ENCODE peak calls at places on chromosomes 2 and 18, in five cellular contexts. H is HCT116, L is neuronal stem cell, A is astrocyte, C is endothelial cell of umbilical vein. S is an unnamed sample.

GRCh38 chr2:72993147-72993546 is 75.8 kb downstream of the EMX1 start:
- DNase-seq in H (peak), L (peak), A (no peak), C (peak), S (peak)

GRCh38 chr2:163717993-163718680 is 17.7 kb downstream of the FIGN start:
- DNase-seq in H (no peak), L (no peak), A (no peak), C (no peak), S (no peak)

GRCh38 chr18:50107468-50107867 is 87.5 kb downstream of the MYO5B start:
- DNase-seq in H (no peak), L (no peak), A (no peak), C (no peak), S (no peak)

GRCh38 chr2:171985076-171985475 is 14.7 kb upstream of the METAP1D start:
- DNase-seq in H (no peak), L (no peak), A (peak), C (no peak), S (no peak)

GRCh38 chr2:177242136-177242987 is 22.2 kb downstream of the NFE2L2 start:
- DNase-seq in H (peak), L (no peak), A (peak), C (peak), S (no peak)

GRCh38 chr2:129233751-129234406 is 745.6 kb upstream of the RAB6C start:
- DNase-seq in H (no peak), L (peak), A (no peak), C (no peak), S (peak)

GRCh38 chr18:22703883-22704626 is 229.1 kb upstream of the RBBP8 start:
- DNase-seq in H (peak), L (peak), A (peak), C (peak), S (peak)

GRCh38 chr2:9030882-9031645 is 27.6 kb upstream of the MBOAT2 start:
- DNase-seq in H (no peak), L (no peak), A (peak), C (peak), S (no peak)

GRCh38 chr18:36769611-36770314 is 59.0 kb downstream of the TPGS2 start:
- DNase-seq in H (peak), L (peak), A (no peak), C (no peak), S (peak)

GRCh38 chr2:17107875-17108274 is 410.4 kb downstream of the RAD51AP2 start:
- DNase-seq in H (no peak), L (no peak), A (no peak), C (no peak), S (no peak)

GRCh38 chr2:159807183-159808037 is 9.4 kb upstream of the CD302 start:
- DNase-seq in H (peak), L (peak), A (peak), C (peak), S (peak)

DNA sequence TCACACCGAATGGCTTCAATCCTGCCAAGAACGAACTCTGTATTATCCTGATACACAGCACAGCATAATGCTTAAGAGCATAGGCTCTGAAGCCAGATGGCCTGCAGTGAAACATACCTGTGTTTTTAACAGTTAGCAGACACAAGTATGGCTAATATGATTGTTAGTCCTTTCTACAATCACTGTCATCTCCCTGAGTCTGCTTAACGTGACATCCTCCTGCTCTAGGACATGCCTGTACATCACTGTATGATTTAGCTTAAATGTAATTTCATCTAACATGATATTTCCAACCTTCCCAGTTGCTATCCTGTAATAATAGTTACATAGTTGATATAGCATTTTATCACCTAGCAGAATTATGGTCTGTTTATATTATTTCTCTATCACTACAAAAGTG is 669.5 kb downstream of the ERBB4 start:
- DNase-seq in H (no peak), L (no peak), A (no peak), C (no peak), S (no peak)
- H2AFZ ChIP-seq in H (no peak), L (no peak), A (no peak), C (peak), S (no peak)

GRCh38 chr2:23594079-23594494 is 209.1 kb downstream of the KLHL29 start:
- DNase-seq in H (no peak), L (no peak), A (no peak), C (no peak), S (no peak)

GRCh38 chr2:23595021-23595420 is 210.0 kb downstream of the KLHL29 start:
- DNase-seq in H (no peak), L (no peak), A (no peak), C (no peak), S (no peak)

GRCh38 chr2:23595601-23596251 is 210.7 kb downstream of the KLHL29 start:
- DNase-seq in H (no peak), L (peak), A (peak), C (no peak), S (no peak)

GRCh38 chr2:23597687-23598086 is 212.7 kb downstream of the KLHL29 start:
- DNase-seq in H (no peak), L (no peak), A (no peak), C (no peak), S (no peak)

DNA sequence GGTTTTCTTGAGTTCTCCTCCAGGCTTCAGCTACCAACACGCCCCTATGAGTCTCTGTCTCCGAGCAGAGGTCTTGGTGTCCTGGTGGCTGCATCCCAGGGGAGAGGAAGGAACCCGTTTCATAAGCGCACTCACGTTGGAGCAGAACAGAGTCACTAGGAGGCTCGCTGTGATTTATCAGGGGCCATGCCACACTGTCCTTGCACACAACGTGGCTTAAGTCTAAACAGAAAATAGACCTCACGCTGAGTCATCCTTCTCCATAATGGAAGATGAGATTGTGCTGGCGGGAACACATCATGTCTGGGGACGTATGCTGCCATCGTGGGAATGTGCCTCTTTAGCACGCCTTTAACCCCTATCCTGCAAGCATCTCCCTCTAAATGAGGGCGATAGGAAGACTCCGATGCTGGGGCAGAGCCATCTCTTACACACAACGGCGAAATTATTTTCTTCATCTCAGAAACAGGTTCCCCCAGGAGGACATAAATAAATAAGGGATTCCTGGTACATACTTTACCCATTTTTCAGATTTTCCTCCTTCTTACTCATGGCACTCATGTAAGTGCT is 211.4 kb downstream of the KLHL29 start:
- DNase-seq in H (no peak), L (no peak), A (peak), C (no peak), S (no peak)
- H3K4me2 ChIP-seq in H (no peak), L (no peak), A (peak), C (no peak), S (no peak)

GRCh38 chr2:201911372-201911771 is 105.0 kb downstream of the CDK15 start:
- DNase-seq in H (no peak), L (no peak), A (no peak), C (no peak), S (no peak)
- H2AFZ ChIP-seq in H (no peak), L (no peak), A (no peak), C (no peak), S (no peak)

DNA sequence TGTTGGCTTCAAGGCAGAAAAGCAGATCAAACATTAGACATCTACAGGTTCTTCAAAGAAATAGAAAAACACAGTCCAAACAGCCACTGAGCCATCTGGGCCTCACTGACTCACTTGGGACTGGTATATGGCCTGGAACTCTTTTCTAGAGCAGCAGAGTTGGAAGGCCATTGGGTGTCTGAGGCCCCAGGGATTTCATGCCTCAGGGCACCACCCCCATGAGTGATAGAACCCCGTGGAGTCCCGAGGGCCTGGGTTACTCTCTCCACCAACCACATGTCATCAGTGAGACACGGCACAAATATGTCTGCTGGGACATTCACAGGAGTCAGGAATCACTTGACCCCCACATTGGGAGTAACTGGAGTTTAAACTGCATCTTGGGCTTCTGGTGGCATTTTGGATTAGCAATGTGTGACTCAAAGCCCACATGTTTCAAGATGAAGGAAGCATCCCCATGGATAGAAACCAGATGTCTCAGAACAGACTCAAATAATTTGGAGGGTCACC is 44.0 kb downstream of the CAPN13 start:
- DNase-seq in H (no peak), L (no peak), A (no peak), C (no peak), S (no peak)
- H3K4me2 ChIP-seq in H (no peak), L (no peak), A (no peak), C (no peak), S (no peak)

GRCh38 chr2:174342600-174343342 is 8.0 kb downstream of the SP9 start:
- DNase-seq in H (no peak), L (peak), A (no peak), C (peak), S (peak)
- H2AFZ ChIP-seq in H (no peak), L (peak), A (no peak), C (no peak), S (peak)

GRCh38 chr2:111149882-111150455 is 29.3 kb downstream of the BCL2L11 start:
- DNase-seq in H (no peak), L (no peak), A (no peak), C (peak), S (no peak)
- H3K4me2 ChIP-seq in H (no peak), L (no peak), A (no peak), C (peak), S (no peak)

DNA sequence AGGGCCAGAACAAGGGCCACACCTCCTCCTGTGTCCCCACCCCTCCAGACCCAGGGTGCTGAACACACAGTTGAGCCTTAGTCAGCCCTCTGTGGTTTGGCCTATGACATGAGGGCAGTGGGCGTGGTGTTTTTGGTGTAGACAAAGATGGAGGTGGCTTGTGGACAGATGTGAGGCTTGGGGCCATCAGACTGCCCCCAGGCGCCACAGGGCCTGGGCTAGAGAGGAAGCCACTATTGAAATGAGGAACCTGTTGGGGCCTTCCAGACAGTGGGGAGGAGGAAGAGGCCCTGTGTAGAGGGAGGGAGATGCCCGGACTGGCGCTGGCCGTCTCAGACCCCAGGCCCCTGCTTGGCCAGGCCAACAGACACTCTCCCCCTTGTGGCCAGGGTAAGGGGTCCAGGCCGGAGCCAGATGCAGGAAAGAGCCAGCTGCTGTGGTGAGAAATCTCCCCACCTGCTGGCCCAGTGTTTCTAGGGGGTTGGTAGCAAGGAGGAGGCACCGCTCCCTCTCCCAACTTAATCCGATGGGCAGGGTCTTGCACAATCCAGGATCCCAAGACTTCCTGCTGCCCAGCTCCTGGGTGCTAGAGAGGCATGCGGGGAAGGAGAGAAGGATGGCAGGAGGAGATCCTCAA is 53.8 kb downstream of the SMAD7 start:
- DNase-seq in H (no peak), L (no peak), A (no peak), C (peak), S (peak)
- H2AFZ ChIP-seq in H (no peak), L (peak), A (no peak), C (no peak), S (no peak)